ENCODE peak calls at places on chromosome 18, in five cellular contexts. X, A, P, L and F are unnamed samples.

GRCh38 chr18:58176915-58177717 is 133.1 kb downstream of the NEDD4L start:
- DNase-seq in X (no peak), A (no peak), P (peak; percentile 92), L (no peak), F (peak; percentile 69)

GRCh38 chr18:34867520-34867919 is 157.4 kb downstream of the DTNA start:
- DNase-seq in X (no peak), A (peak; percentile 54), P (peak; percentile 6), L (no peak), F (no peak)

GRCh38 chr18:37654711-37655369 is 89.2 kb upstream of the CELF4 start:
- DNase-seq in X (no peak), A (no peak), P (peak; percentile 63), L (no peak), F (no peak)

GRCh38 chr18:77063256-77063655 is 69.3 kb downstream of the MBP start:
- DNase-seq in X (no peak), A (no peak), P (peak; percentile 92), L (peak; percentile 79), F (peak; percentile 65)

GRCh38 chr18:44229693-44230108 is 451.0 kb upstream of the SETBP1 start:
- DNase-seq in X (peak; percentile 90), A (no peak), P (peak; percentile 60), L (no peak), F (no peak)

GRCh38 chr18:34494359-34494696 is 215.8 kb upstream of the DTNA start:
- DNase-seq in X (peak; percentile 50), A (peak; percentile 10), P (peak; percentile 27), L (no peak), F (no peak)

GRCh38 chr18:26655614-26656400 is 107.5 kb upstream of the KCTD1 start:
- DNase-seq in X (peak; percentile 89), A (peak; percentile 68), P (peak; percentile 78), L (no peak), F (peak; percentile 50)

GRCh38 chr18:22347624-22348511 is 69.8 kb downstream of the CTAGE1 start:
- DNase-seq in X (no peak), A (no peak), P (no peak), L (no peak), F (no peak)

GRCh38 chr18:78899241-78899640 is 80.4 kb upstream of the SALL3 start:
- DNase-seq in X (no peak), A (no peak), P (no peak), L (no peak), F (no peak)

GRCh38 chr18:25423267-25423666 is 71.3 kb upstream of the ZNF521 start:
- DNase-seq in X (no peak), A (no peak), P (no peak), L (no peak), F (no peak)

GRCh38 chr18:8423051-8423558 is 186.1 kb upstream of the RAB12 start:
- DNase-seq in X (no peak), A (no peak), P (peak; percentile 19), L (no peak), F (peak; percentile 17)

GRCh38 chr18:79914614-79915160 is 36.8 kb downstream of the SLC66A2 start:
- DNase-seq in X (no peak), A (no peak), P (no peak), L (no peak), F (no peak)

GRCh38 chr18:75227535-75227934 is 16.9 kb downstream of the TSHZ1 start:
- DNase-seq in X (no peak), A (no peak), P (no peak), L (no peak), F (no peak)

GRCh38 chr18:5628512-5629255 is 84.9 kb upstream of the EPB41L3 start:
- DNase-seq in X (peak; percentile 60), A (peak; percentile 66), P (peak; percentile 70), L (no peak), F (no peak)

GRCh38 chr18:57940166-57940565 is 103.9 kb upstream of the NEDD4L start:
- DNase-seq in X (peak; percentile 76), A (no peak), P (no peak), L (no peak), F (no peak)

GRCh38 chr18:46278481-46279465 is 174.6 kb downstream of the HAUS1 start:
- DNase-seq in X (peak; percentile 51), A (no peak), P (peak; percentile 74), L (no peak), F (peak; percentile 64)

GRCh38 chr18:67935638-67936037 is 419.1 kb upstream of the DSEL start:
- DNase-seq in X (no peak), A (no peak), P (no peak), L (no peak), F (no peak)